ENCODE peak calls at places on chromosomes 3 and 15, in nine cellular contexts. One of them, this sample, is unnamed.

GRCh38 chr3:159852821-159853505 is 135.7 kb upstream of the IL12A start:
- DNase-seq in progenitor cell of endocrine pancreas: no peak
- DNase-seq in A549: no peak
- DNase-seq in mesothelial cell of epicardium: no peak
- DNase-seq in tibial artery: peak
- DNase-seq in tibial nerve: no peak
- DNase-seq in heart left ventricle: peak
- DNase-seq in AG04450: no peak
- DNase-seq in endothelial cell: peak
- DNase-seq in this sample: no peak

GRCh38 chr3:189842681-189843602 is 211.8 kb downstream of the TP63 start:
- DNase-seq in progenitor cell of endocrine pancreas: peak
- DNase-seq in A549: peak
- DNase-seq in mesothelial cell of epicardium: no peak
- DNase-seq in tibial artery: no peak
- DNase-seq in tibial nerve: no peak
- DNase-seq in heart left ventricle: no peak
- DNase-seq in AG04450: no peak
- DNase-seq in endothelial cell: no peak
- DNase-seq in this sample: no peak

GRCh38 chr15:99416191-99417188 is 149.3 kb upstream of the MEF2A start:
- DNase-seq in progenitor cell of endocrine pancreas: no peak
- DNase-seq in A549: no peak
- DNase-seq in mesothelial cell of epicardium: no peak
- DNase-seq in tibial artery: no peak
- DNase-seq in tibial nerve: no peak
- DNase-seq in heart left ventricle: no peak
- DNase-seq in AG04450: no peak
- DNase-seq in endothelial cell: no peak
- DNase-seq in this sample: no peak

GRCh38 chr3:169362872-169363271 is 300.6 kb downstream of the MECOM start:
- DNase-seq in progenitor cell of endocrine pancreas: no peak
- DNase-seq in A549: no peak
- DNase-seq in mesothelial cell of epicardium: no peak
- DNase-seq in tibial artery: no peak
- DNase-seq in tibial nerve: no peak
- DNase-seq in heart left ventricle: no peak
- DNase-seq in AG04450: no peak
- DNase-seq in endothelial cell: no peak
- DNase-seq in this sample: no peak

GRCh38 chr3:171088984-171089754 is 62.6 kb upstream of the SLC2A2 start:
- DNase-seq in progenitor cell of endocrine pancreas: no peak
- DNase-seq in A549: peak
- DNase-seq in mesothelial cell of epicardium: no peak
- DNase-seq in tibial artery: no peak
- DNase-seq in tibial nerve: no peak
- DNase-seq in heart left ventricle: no peak
- DNase-seq in AG04450: peak
- DNase-seq in endothelial cell: no peak
- DNase-seq in this sample: no peak

GRCh38 chr15:78415284-78415683 is 22.7 kb upstream of the IREB2 start:
- DNase-seq in progenitor cell of endocrine pancreas: no peak
- DNase-seq in A549: peak
- DNase-seq in mesothelial cell of epicardium: no peak
- DNase-seq in tibial artery: no peak
- DNase-seq in tibial nerve: no peak
- DNase-seq in heart left ventricle: no peak
- DNase-seq in AG04450: no peak
- DNase-seq in endothelial cell: no peak
- DNase-seq in this sample: no peak

GRCh38 chr15:70210538-70210937 is 112.8 kb upstream of the TLE3 start:
- DNase-seq in progenitor cell of endocrine pancreas: no peak
- DNase-seq in A549: no peak
- DNase-seq in mesothelial cell of epicardium: no peak
- DNase-seq in tibial artery: no peak
- DNase-seq in tibial nerve: no peak
- DNase-seq in heart left ventricle: no peak
- DNase-seq in AG04450: no peak
- DNase-seq in endothelial cell: no peak
- DNase-seq in this sample: no peak

GRCh38 chr15:39195988-39196486 is 384.8 kb upstream of the THBS1 start:
- DNase-seq in progenitor cell of endocrine pancreas: no peak
- DNase-seq in A549: peak
- DNase-seq in mesothelial cell of epicardium: no peak
- DNase-seq in tibial artery: no peak
- DNase-seq in tibial nerve: no peak
- DNase-seq in heart left ventricle: no peak
- DNase-seq in AG04450: no peak
- DNase-seq in endothelial cell: no peak
- DNase-seq in this sample: no peak

GRCh38 chr15:88543065-88543776 is 3.3 kb downstream of the DET1 start:
- DNase-seq in progenitor cell of endocrine pancreas: no peak
- DNase-seq in A549: no peak
- DNase-seq in mesothelial cell of epicardium: no peak
- DNase-seq in tibial artery: no peak
- DNase-seq in tibial nerve: no peak
- DNase-seq in heart left ventricle: no peak
- DNase-seq in AG04450: no peak
- DNase-seq in endothelial cell: no peak
- DNase-seq in this sample: no peak

GRCh38 chr15:91104111-91104510 is 4.1 kb downstream of the SV2B start:
- DNase-seq in progenitor cell of endocrine pancreas: no peak
- DNase-seq in A549: no peak
- DNase-seq in mesothelial cell of epicardium: no peak
- DNase-seq in tibial artery: peak
- DNase-seq in tibial nerve: no peak
- DNase-seq in heart left ventricle: peak
- DNase-seq in AG04450: no peak
- DNase-seq in endothelial cell: no peak
- DNase-seq in this sample: no peak

GRCh38 chr3:149871855-149872254 is 58.8 kb downstream of the RNF13 start:
- DNase-seq in progenitor cell of endocrine pancreas: no peak
- DNase-seq in A549: no peak
- DNase-seq in mesothelial cell of epicardium: no peak
- DNase-seq in tibial artery: no peak
- DNase-seq in tibial nerve: no peak
- DNase-seq in heart left ventricle: no peak
- DNase-seq in AG04450: no peak
- DNase-seq in endothelial cell: no peak
- DNase-seq in this sample: no peak

GRCh38 chr3:57911588-57911987 is 96.6 kb upstream of the FLNB start:
- DNase-seq in progenitor cell of endocrine pancreas: no peak
- DNase-seq in A549: no peak
- DNase-seq in mesothelial cell of epicardium: no peak
- DNase-seq in tibial artery: no peak
- DNase-seq in tibial nerve: no peak
- DNase-seq in heart left ventricle: no peak
- DNase-seq in AG04450: no peak
- DNase-seq in endothelial cell: no peak
- DNase-seq in this sample: no peak

GRCh38 chr3:57910988-57911387 is 97.2 kb upstream of the FLNB start:
- DNase-seq in progenitor cell of endocrine pancreas: no peak
- DNase-seq in A549: peak
- DNase-seq in mesothelial cell of epicardium: no peak
- DNase-seq in tibial artery: no peak
- DNase-seq in tibial nerve: no peak
- DNase-seq in heart left ventricle: no peak
- DNase-seq in AG04450: no peak
- DNase-seq in endothelial cell: peak
- DNase-seq in this sample: no peak
- TF ChIP-seq CTCF in progenitor cell of endocrine pancreas: peak
- TF ChIP-seq CTCF in A549: peak
- TF ChIP-seq CTCF in mesothelial cell of epicardium: no peak
- TF ChIP-seq CTCF in tibial artery: peak
- TF ChIP-seq CTCF in tibial nerve: no peak
- TF ChIP-seq CTCF in heart left ventricle: peak
- TF ChIP-seq CTCF in AG04450: peak
- TF ChIP-seq CTCF in endothelial cell: peak
- TF ChIP-seq CTCF in this sample: no peak

GRCh38 chr3:43995929-43996378 is 245.7 kb upstream of the TOPAZ1 start:
- DNase-seq in progenitor cell of endocrine pancreas: no peak
- DNase-seq in A549: peak
- DNase-seq in mesothelial cell of epicardium: no peak
- DNase-seq in tibial artery: no peak
- DNase-seq in tibial nerve: no peak
- DNase-seq in heart left ventricle: no peak
- DNase-seq in AG04450: no peak
- DNase-seq in endothelial cell: no peak
- DNase-seq in this sample: peak

GRCh38 chr3:43995078-43995928 is 246.4 kb upstream of the TOPAZ1 start:
- DNase-seq in progenitor cell of endocrine pancreas: no peak
- DNase-seq in A549: peak
- DNase-seq in mesothelial cell of epicardium: no peak
- DNase-seq in tibial artery: no peak
- DNase-seq in tibial nerve: no peak
- DNase-seq in heart left ventricle: no peak
- DNase-seq in AG04450: no peak
- DNase-seq in endothelial cell: peak
- DNase-seq in this sample: peak

GRCh38 chr3:43998374-43998840 is 243.3 kb upstream of the TOPAZ1 start:
- DNase-seq in progenitor cell of endocrine pancreas: no peak
- DNase-seq in A549: no peak
- DNase-seq in mesothelial cell of epicardium: no peak
- DNase-seq in tibial artery: no peak
- DNase-seq in tibial nerve: no peak
- DNase-seq in heart left ventricle: no peak
- DNase-seq in AG04450: no peak
- DNase-seq in endothelial cell: peak
- DNase-seq in this sample: no peak

GRCh38 chr3:43997788-43998373 is 243.8 kb upstream of the TOPAZ1 start:
- DNase-seq in progenitor cell of endocrine pancreas: no peak
- DNase-seq in A549: peak
- DNase-seq in mesothelial cell of epicardium: no peak
- DNase-seq in tibial artery: no peak
- DNase-seq in tibial nerve: no peak
- DNase-seq in heart left ventricle: no peak
- DNase-seq in AG04450: no peak
- DNase-seq in endothelial cell: peak
- DNase-seq in this sample: no peak

DNA sequence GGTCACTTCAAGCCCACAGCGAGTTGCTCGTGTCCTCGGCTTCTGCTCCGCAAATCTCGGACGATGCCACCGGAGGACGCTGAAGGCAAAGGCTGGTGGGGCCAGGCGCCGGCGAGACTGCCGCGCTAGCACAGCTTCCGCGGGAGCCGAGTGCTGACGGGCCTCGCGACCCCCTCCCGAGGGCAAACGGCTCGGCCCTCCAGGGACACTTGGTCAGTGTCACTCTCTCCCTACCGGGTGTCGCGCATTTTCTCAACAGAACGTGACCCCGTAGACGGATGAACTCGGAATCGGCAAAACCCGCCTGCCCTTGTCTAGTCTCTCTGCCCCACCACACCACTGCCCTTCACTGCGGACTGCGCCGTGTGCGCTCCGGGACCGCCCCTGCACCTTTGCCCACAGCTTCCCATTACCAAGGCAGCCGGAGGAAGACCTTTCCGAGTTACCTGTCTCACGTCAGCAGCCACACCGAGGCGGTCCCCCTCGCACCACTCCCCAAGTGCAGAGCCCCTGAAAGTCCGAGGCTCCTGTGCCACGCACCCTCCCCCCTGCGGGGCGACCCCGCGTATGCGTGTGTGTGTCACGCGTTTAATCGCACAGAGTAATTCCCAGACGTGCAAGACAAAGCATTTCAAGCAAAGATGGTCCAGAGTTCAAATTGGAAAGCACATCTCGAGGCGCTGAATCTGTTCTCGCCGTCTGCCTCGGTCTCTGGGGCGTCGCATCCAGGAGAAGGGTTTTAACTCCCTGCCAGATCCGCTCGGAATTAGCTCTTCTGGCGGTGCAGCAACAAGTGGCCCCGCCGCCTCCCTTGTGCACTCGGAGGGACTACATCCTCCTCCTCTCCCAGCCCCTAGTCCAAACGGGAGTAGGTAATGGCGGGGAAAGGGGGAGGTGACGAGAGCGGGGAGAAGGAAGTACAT is 245.0 kb upstream of the TOPAZ1 start:
- DNase-seq in progenitor cell of endocrine pancreas: no peak
- DNase-seq in A549: peak
- DNase-seq in mesothelial cell of epicardium: no peak
- DNase-seq in tibial artery: no peak
- DNase-seq in tibial nerve: no peak
- DNase-seq in heart left ventricle: no peak
- DNase-seq in AG04450: no peak
- DNase-seq in endothelial cell: peak
- DNase-seq in this sample: peak
- TF ChIP-seq CTCF in progenitor cell of endocrine pancreas: peak
- TF ChIP-seq CTCF in A549: peak
- TF ChIP-seq CTCF in mesothelial cell of epicardium: no peak
- TF ChIP-seq CTCF in tibial artery: no peak
- TF ChIP-seq CTCF in tibial nerve: peak
- TF ChIP-seq CTCF in heart left ventricle: peak
- TF ChIP-seq CTCF in AG04450: peak
- TF ChIP-seq CTCF in endothelial cell: no peak
- TF ChIP-seq CTCF in this sample: no peak

GRCh38 chr3:182392182-182392917 is 401.0 kb upstream of the ATP11B start:
- DNase-seq in progenitor cell of endocrine pancreas: no peak
- DNase-seq in A549: no peak
- DNase-seq in mesothelial cell of epicardium: no peak
- DNase-seq in tibial artery: no peak
- DNase-seq in tibial nerve: no peak
- DNase-seq in heart left ventricle: no peak
- DNase-seq in AG04450: no peak
- DNase-seq in endothelial cell: no peak
- DNase-seq in this sample: no peak

GRCh38 chr3:182397164-182397563 is 396.1 kb upstream of the ATP11B start:
- DNase-seq in progenitor cell of endocrine pancreas: no peak
- DNase-seq in A549: no peak
- DNase-seq in mesothelial cell of epicardium: no peak
- DNase-seq in tibial artery: no peak
- DNase-seq in tibial nerve: no peak
- DNase-seq in heart left ventricle: no peak
- DNase-seq in AG04450: no peak
- DNase-seq in endothelial cell: no peak
- DNase-seq in this sample: no peak

GRCh38 chr3:182393151-182393550 is 400.2 kb upstream of the ATP11B start:
- DNase-seq in progenitor cell of endocrine pancreas: no peak
- DNase-seq in A549: no peak
- DNase-seq in mesothelial cell of epicardium: no peak
- DNase-seq in tibial artery: no peak
- DNase-seq in tibial nerve: no peak
- DNase-seq in heart left ventricle: no peak
- DNase-seq in AG04450: no peak
- DNase-seq in endothelial cell: no peak
- DNase-seq in this sample: no peak

GRCh38 chr3:182389041-182389815 is 404.1 kb upstream of the ATP11B start:
- DNase-seq in progenitor cell of endocrine pancreas: no peak
- DNase-seq in A549: no peak
- DNase-seq in mesothelial cell of epicardium: no peak
- DNase-seq in tibial artery: no peak
- DNase-seq in tibial nerve: no peak
- DNase-seq in heart left ventricle: no peak
- DNase-seq in AG04450: no peak
- DNase-seq in endothelial cell: no peak
- DNase-seq in this sample: no peak

GRCh38 chr3:182393830-182394367 is 399.4 kb upstream of the ATP11B start:
- DNase-seq in progenitor cell of endocrine pancreas: no peak
- DNase-seq in A549: no peak
- DNase-seq in mesothelial cell of epicardium: no peak
- DNase-seq in tibial artery: no peak
- DNase-seq in tibial nerve: no peak
- DNase-seq in heart left ventricle: no peak
- DNase-seq in AG04450: no peak
- DNase-seq in endothelial cell: no peak
- DNase-seq in this sample: no peak
- TF ChIP-seq CTCF in progenitor cell of endocrine pancreas: no peak
- TF ChIP-seq CTCF in A549: no peak
- TF ChIP-seq CTCF in mesothelial cell of epicardium: no peak
- TF ChIP-seq CTCF in tibial artery: no peak
- TF ChIP-seq CTCF in tibial nerve: no peak
- TF ChIP-seq CTCF in heart left ventricle: no peak
- TF ChIP-seq CTCF in AG04450: no peak
- TF ChIP-seq CTCF in endothelial cell: no peak
- TF ChIP-seq CTCF in this sample: no peak

GRCh38 chr3:174417568-174417967 is 441.6 kb upstream of the NAALADL2 start:
- DNase-seq in progenitor cell of endocrine pancreas: no peak
- DNase-seq in A549: no peak
- DNase-seq in mesothelial cell of epicardium: no peak
- DNase-seq in tibial artery: no peak
- DNase-seq in tibial nerve: no peak
- DNase-seq in heart left ventricle: no peak
- DNase-seq in AG04450: no peak
- DNase-seq in endothelial cell: no peak
- DNase-seq in this sample: no peak
- TF ChIP-seq CTCF in progenitor cell of endocrine pancreas: no peak
- TF ChIP-seq CTCF in A549: no peak
- TF ChIP-seq CTCF in mesothelial cell of epicardium: no peak
- TF ChIP-seq CTCF in tibial artery: no peak
- TF ChIP-seq CTCF in tibial nerve: no peak
- TF ChIP-seq CTCF in heart left ventricle: no peak
- TF ChIP-seq CTCF in AG04450: no peak
- TF ChIP-seq CTCF in endothelial cell: no peak
- TF ChIP-seq CTCF in this sample: no peak